ENCODE peak calls at places on chromosomes 11 and 22, in seven cellular contexts. One of them, this sample, is unnamed.

GRCh38 chr22:48940266-48940987 is 887.2 kb downstream of the BRD1 start:
- DNase-seq in cardiac fibroblast: no peak
- DNase-seq in NB4: no peak
- DNase-seq in Caco-2: no peak
- DNase-seq in GM12865: no peak
- DNase-seq in AG04449: no peak
- DNase-seq in breast epithelium: no peak
- DNase-seq in this sample: no peak

GRCh38 chr11:123103326-123103980 is 41.5 kb upstream of the HSPA8 start:
- DNase-seq in breast epithelium: no peak
- DNase-seq in NB4: peak; percentile 76
- DNase-seq in GM12865: peak; percentile 52
- DNase-seq in AG04449: peak; percentile 45
- DNase-seq in Caco-2: peak; percentile 53
- DNase-seq in cardiac fibroblast: peak; percentile 86
- DNase-seq in this sample: no peak

GRCh38 chr11:72228844-72229231 is 4.3 kb downstream of the INPPL1 start:
- DNase-seq in GM12865: no peak
- DNase-seq in NB4: no peak
- DNase-seq in Caco-2: no peak
- DNase-seq in AG04449: no peak
- DNase-seq in cardiac fibroblast: no peak
- DNase-seq in breast epithelium: peak; percentile 36
- DNase-seq in this sample: no peak

GRCh38 chr11:82722236-82722635 is 11.4 kb downstream of the FAM181B start:
- DNase-seq in NB4: no peak
- DNase-seq in AG04449: peak; percentile 4
- DNase-seq in GM12865: no peak
- DNase-seq in breast epithelium: no peak
- DNase-seq in Caco-2: no peak
- DNase-seq in cardiac fibroblast: no peak
- DNase-seq in this sample: no peak

GRCh38 chr22:20438066-20438677 is 547 bp upstream of the SCARF2 start:
- DNase-seq in AG04449: no peak
- DNase-seq in Caco-2: no peak
- DNase-seq in GM12865: no peak
- DNase-seq in cardiac fibroblast: peak; percentile 46
- DNase-seq in NB4: no peak
- DNase-seq in breast epithelium: no peak
- DNase-seq in this sample: no peak

GRCh38 chr11:115765803-115766239 is 261.6 kb upstream of the CADM1 start:
- DNase-seq in cardiac fibroblast: no peak
- DNase-seq in AG04449: no peak
- DNase-seq in NB4: peak; percentile 12
- DNase-seq in GM12865: peak; percentile 35
- DNase-seq in Caco-2: no peak
- DNase-seq in breast epithelium: no peak
- DNase-seq in this sample: no peak

GRCh38 chr11:75565221-75565814 is 3.3 kb downstream of the SERPINH1 start:
- DNase-seq in AG04449: no peak
- DNase-seq in NB4: no peak
- DNase-seq in cardiac fibroblast: peak; percentile 70
- DNase-seq in breast epithelium: no peak
- DNase-seq in Caco-2: no peak
- DNase-seq in GM12865: no peak
- DNase-seq in this sample: no peak

GRCh38 chr22:44627521-44628139 is 74.4 kb upstream of the PRR5 start:
- DNase-seq in GM12865: no peak
- DNase-seq in NB4: no peak
- DNase-seq in cardiac fibroblast: no peak
- DNase-seq in AG04449: no peak
- DNase-seq in breast epithelium: no peak
- DNase-seq in Caco-2: no peak
- DNase-seq in this sample: no peak

GRCh38 chr11:22193348-22194051 is 615 bp downstream of the ANO5 start:
- DNase-seq in AG04449: no peak
- DNase-seq in breast epithelium: peak; percentile 43
- DNase-seq in GM12865: peak; percentile 3
- DNase-seq in cardiac fibroblast: no peak
- DNase-seq in Caco-2: no peak
- DNase-seq in NB4: no peak
- DNase-seq in this sample: peak; percentile 43

GRCh38 chr11:24687748-24688147 is 190.9 kb downstream of the LUZP2 start:
- DNase-seq in GM12865: no peak
- DNase-seq in breast epithelium: no peak
- DNase-seq in AG04449: no peak
- DNase-seq in cardiac fibroblast: no peak
- DNase-seq in Caco-2: no peak
- DNase-seq in NB4: no peak
- DNase-seq in this sample: no peak

GRCh38 chr11:121426476-121427454 is 25.3 kb upstream of the SORL1 start:
- DNase-seq in cardiac fibroblast: no peak
- DNase-seq in GM12865: peak; percentile 70
- DNase-seq in AG04449: no peak
- DNase-seq in breast epithelium: no peak
- DNase-seq in NB4: peak; percentile 71
- DNase-seq in Caco-2: peak; percentile 66
- DNase-seq in this sample: peak; percentile 62

GRCh38 chr22:45885941-45886395 is 91.0 kb downstream of the WNT7B start:
- DNase-seq in Caco-2: peak; percentile 30
- DNase-seq in breast epithelium: no peak
- DNase-seq in AG04449: no peak
- DNase-seq in cardiac fibroblast: no peak
- DNase-seq in NB4: no peak
- DNase-seq in GM12865: no peak
- DNase-seq in this sample: no peak

GRCh38 chr11:58444285-58444684 is 2.2 kb upstream of the OR5B12 start:
- DNase-seq in breast epithelium: no peak
- DNase-seq in Caco-2: no peak
- DNase-seq in NB4: no peak
- DNase-seq in GM12865: no peak
- DNase-seq in AG04449: no peak
- DNase-seq in cardiac fibroblast: no peak
- DNase-seq in this sample: no peak

GRCh38 chr11:111624602-111625001 is 22.4 kb downstream of the SIK2 start:
- DNase-seq in NB4: peak; percentile 36
- DNase-seq in AG04449: no peak
- DNase-seq in Caco-2: peak; percentile 55
- DNase-seq in breast epithelium: no peak
- DNase-seq in cardiac fibroblast: peak; percentile 54
- DNase-seq in GM12865: no peak
- DNase-seq in this sample: no peak

GRCh38 chr11:79973701-79974626 is 533.1 kb upstream of the TENM4 start:
- DNase-seq in Caco-2: no peak
- DNase-seq in cardiac fibroblast: peak; percentile 4
- DNase-seq in NB4: no peak
- DNase-seq in GM12865: no peak
- DNase-seq in AG04449: no peak
- DNase-seq in breast epithelium: no peak
- DNase-seq in this sample: no peak

GRCh38 chr22:35930933-35931332 is 97.7 kb downstream of the RBFOX2 start:
- DNase-seq in Caco-2: no peak
- DNase-seq in GM12865: peak; percentile 75
- DNase-seq in NB4: peak; percentile 57
- DNase-seq in AG04449: no peak
- DNase-seq in cardiac fibroblast: peak; percentile 90
- DNase-seq in breast epithelium: no peak
- DNase-seq in this sample: no peak

GRCh38 chr11:130624946-130625345 is 176.5 kb downstream of the ADAMTS15 start:
- DNase-seq in breast epithelium: no peak
- DNase-seq in AG04449: no peak
- DNase-seq in GM12865: no peak
- DNase-seq in Caco-2: no peak
- DNase-seq in NB4: no peak
- DNase-seq in cardiac fibroblast: no peak
- DNase-seq in this sample: no peak

DNA sequence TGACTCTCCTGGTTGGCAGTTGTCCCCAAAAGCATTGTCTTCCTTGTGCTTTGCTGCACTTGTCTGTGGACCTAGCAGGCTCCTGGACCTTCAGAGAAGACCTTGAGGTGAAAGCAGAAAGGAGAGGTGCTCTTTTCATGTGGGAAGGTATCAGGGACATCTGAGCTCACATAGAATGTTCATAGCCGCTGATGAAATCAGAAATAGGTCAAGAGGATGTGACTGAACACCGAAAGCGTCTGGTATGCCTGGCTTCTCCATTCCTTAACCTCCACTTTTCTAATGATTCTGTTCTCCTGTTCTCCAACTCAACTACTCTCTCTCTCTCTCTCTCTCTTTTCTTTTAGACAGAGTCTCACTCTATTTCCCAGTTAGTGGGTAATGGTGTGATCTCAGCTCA is 6.2 kb upstream of the CUL5 start:
- DNase-seq in cardiac fibroblast: no peak
- DNase-seq in NB4: no peak
- DNase-seq in breast epithelium: no peak
- DNase-seq in AG04449: no peak
- DNase-seq in Caco-2: no peak
- DNase-seq in GM12865: no peak
- DNase-seq in this sample: no peak
- TF ChIP-seq CTCF in cardiac fibroblast: no peak
- TF ChIP-seq CTCF in NB4: no peak
- TF ChIP-seq CTCF in breast epithelium: no peak
- TF ChIP-seq CTCF in AG04449: no peak
- TF ChIP-seq CTCF in Caco-2: no peak
- TF ChIP-seq CTCF in GM12865: no peak
- TF ChIP-seq CTCF in this sample: no peak

DNA sequence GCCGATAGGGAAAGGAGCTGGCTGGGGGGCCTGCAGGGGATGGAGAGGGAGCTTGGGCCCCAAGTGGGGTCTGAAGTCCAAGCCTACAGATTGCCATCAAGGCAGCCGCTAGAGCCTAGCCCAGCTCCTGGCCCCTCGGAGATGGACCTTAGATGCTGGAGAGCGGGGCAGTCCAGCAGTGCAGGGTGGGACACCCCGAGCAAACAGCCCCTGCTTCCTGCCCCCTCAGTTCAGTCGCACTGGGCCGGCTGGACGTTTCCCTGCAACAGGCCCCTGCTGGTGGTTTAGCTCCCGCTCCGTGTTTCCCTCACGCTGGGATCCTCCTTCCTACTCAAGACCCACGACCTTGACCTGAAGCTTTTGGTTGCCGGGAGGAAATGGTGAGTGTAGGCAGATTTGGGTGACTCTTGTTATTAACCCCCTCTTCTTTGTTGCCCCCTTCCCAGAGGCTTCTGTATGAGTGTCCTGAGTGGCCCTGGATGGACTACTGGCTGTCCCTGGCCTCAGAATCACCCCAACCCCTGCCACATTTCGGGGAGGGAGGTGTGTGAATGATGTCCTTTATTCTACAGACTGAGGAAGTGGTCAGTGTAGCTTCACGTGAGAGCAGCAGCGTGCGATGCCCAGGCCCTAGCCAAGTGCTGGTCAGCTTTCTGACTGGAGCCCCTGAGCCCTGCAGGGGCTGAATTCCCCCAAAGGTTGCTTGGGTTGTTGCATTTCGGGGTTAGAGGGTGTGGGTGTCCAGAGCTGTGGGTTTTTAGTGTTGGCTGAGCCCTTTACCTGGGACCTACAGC is 2.7 kb downstream of the ST3GAL4 start:
- DNase-seq in Caco-2: no peak
- DNase-seq in cardiac fibroblast: no peak
- DNase-seq in breast epithelium: peak; percentile 30
- DNase-seq in GM12865: no peak
- DNase-seq in AG04449: no peak
- DNase-seq in NB4: no peak
- DNase-seq in this sample: no peak
- TF ChIP-seq CTCF in Caco-2: no peak
- TF ChIP-seq CTCF in cardiac fibroblast: no peak
- TF ChIP-seq CTCF in breast epithelium: no peak
- TF ChIP-seq CTCF in GM12865: no peak
- TF ChIP-seq CTCF in AG04449: no peak
- TF ChIP-seq CTCF in NB4: no peak
- TF ChIP-seq CTCF in this sample: no peak

GRCh38 chr11:41306435-41306834 is 153.0 kb downstream of the LRRC4C start:
- DNase-seq in breast epithelium: no peak
- DNase-seq in cardiac fibroblast: no peak
- DNase-seq in AG04449: no peak
- DNase-seq in GM12865: peak; percentile 47
- DNase-seq in Caco-2: no peak
- DNase-seq in NB4: no peak
- DNase-seq in this sample: no peak

GRCh38 chr11:41308286-41308685 is 151.2 kb downstream of the LRRC4C start:
- DNase-seq in AG04449: no peak
- DNase-seq in breast epithelium: no peak
- DNase-seq in cardiac fibroblast: no peak
- DNase-seq in Caco-2: no peak
- DNase-seq in NB4: no peak
- DNase-seq in GM12865: no peak
- DNase-seq in this sample: no peak

GRCh38 chr11:41309111-41309522 is 150.3 kb downstream of the LRRC4C start:
- DNase-seq in NB4: no peak
- DNase-seq in Caco-2: no peak
- DNase-seq in AG04449: no peak
- DNase-seq in breast epithelium: no peak
- DNase-seq in GM12865: peak; percentile 89
- DNase-seq in cardiac fibroblast: no peak
- DNase-seq in this sample: no peak

GRCh38 chr11:41307371-41308080 is 151.9 kb downstream of the LRRC4C start:
- DNase-seq in Caco-2: no peak
- DNase-seq in NB4: no peak
- DNase-seq in AG04449: no peak
- DNase-seq in breast epithelium: no peak
- DNase-seq in cardiac fibroblast: no peak
- DNase-seq in GM12865: peak; percentile 37
- DNase-seq in this sample: no peak

DNA sequence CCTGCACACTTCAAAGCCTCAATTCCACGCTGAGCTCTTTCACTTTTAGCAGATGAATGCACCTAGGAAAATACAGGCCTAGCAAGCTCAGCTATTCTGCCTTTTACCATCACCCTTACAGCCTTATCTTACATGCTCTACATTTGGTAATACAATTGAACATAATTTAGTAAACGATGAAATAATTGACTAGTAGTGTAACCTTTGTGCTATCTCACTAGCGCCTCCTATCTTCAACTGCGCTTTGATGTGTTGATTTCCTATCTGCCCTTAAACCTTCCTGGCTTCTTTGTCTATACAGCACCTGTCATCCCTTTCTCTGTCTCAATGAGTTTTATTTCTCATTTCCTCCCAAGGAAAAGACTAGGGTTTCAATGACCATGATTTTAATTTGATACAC is 149.7 kb downstream of the LRRC4C start:
- DNase-seq in Caco-2: no peak
- DNase-seq in GM12865: peak; percentile 38
- DNase-seq in AG04449: no peak
- DNase-seq in NB4: no peak
- DNase-seq in cardiac fibroblast: no peak
- DNase-seq in breast epithelium: no peak
- DNase-seq in this sample: no peak
- TF ChIP-seq CTCF in Caco-2: no peak
- TF ChIP-seq CTCF in GM12865: peak; percentile 33
- TF ChIP-seq CTCF in AG04449: no peak
- TF ChIP-seq CTCF in NB4: peak; percentile 17
- TF ChIP-seq CTCF in cardiac fibroblast: no peak
- TF ChIP-seq CTCF in breast epithelium: no peak
- TF ChIP-seq CTCF in this sample: no peak

DNA sequence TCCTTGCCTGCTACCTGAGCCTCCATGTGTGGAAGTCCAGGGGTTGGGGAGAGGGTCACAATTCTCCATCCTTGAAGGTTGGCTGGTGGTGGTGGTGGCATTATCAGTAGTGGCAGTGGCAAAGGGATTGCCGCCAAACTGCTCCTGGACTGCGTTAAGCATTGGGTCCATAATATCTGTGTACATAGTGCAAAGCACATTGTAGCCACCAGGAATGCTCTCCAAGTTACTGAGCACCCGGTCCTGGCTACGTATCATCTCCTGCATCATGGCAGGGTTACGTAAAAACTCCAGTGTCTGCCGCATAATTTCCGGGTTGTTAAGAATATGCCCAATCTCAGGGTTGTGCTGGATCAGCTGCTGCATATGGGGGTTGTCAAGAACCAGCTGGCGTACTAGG is 1.2 kb downstream of the UBQLN3 start:
- DNase-seq in GM12865: no peak
- DNase-seq in Caco-2: no peak
- DNase-seq in AG04449: no peak
- DNase-seq in cardiac fibroblast: no peak
- DNase-seq in breast epithelium: no peak
- DNase-seq in NB4: no peak
- DNase-seq in this sample: no peak
- TF ChIP-seq CTCF in GM12865: no peak
- TF ChIP-seq CTCF in Caco-2: no peak
- TF ChIP-seq CTCF in AG04449: no peak
- TF ChIP-seq CTCF in cardiac fibroblast: no peak
- TF ChIP-seq CTCF in breast epithelium: no peak
- TF ChIP-seq CTCF in NB4: no peak
- TF ChIP-seq CTCF in this sample: no peak